ENCODE peak calls at places on chromosome 2, in eight cellular contexts. F, Q, J, U, H, A, W and C are unnamed samples. For H3K4me1, the result is how much of the 10 kb centered on the place peaks cover.

GRCh38 chr2:40240067-40240466 is 211.8 kb downstream of the SLC8A1 start:
- DNase-seq in F (no peak), Q (peak), J (peak), U (peak), H (peak), A (peak), W (peak), C (no peak)

GRCh38 chr2:147554708-147555107 is 290.1 kb upstream of the ACVR2A start:
- DNase-seq in F (no peak), Q (no peak), J (peak), U (no peak), H (no peak), A (no peak), W (no peak), C (no peak)

GRCh38 chr2:25294573-25295462 is 46.9 kb downstream of the DNMT3A start:
- DNase-seq in F (no peak), Q (peak), J (peak), U (no peak), H (no peak), A (peak), W (peak), C (no peak)

GRCh38 chr2:240140920-240141319 is 462 bp upstream of the OTOS start:
- DNase-seq in F (no peak), Q (no peak), J (no peak), U (no peak), H (no peak), A (no peak), W (no peak), C (no peak)

GRCh38 chr2:98247383-98247782 is 98.9 kb upstream of the CNGA3 start:
- DNase-seq in F (no peak), Q (no peak), J (no peak), U (no peak), H (no peak), A (no peak), W (no peak), C (no peak)

GRCh38 chr2:6845903-6846302 is 19.8 kb downstream of the CMPK2 start:
- DNase-seq in F (no peak), Q (no peak), J (no peak), U (no peak), H (no peak), A (no peak), W (no peak), C (no peak)

GRCh38 chr2:73908689-73909652 is 16.2 kb downstream of the ACTG2 start:
- DNase-seq in F (no peak), Q (no peak), J (no peak), U (no peak), H (no peak), A (no peak), W (no peak), C (no peak)

GRCh38 chr2:160484859-160485520 is 8.6 kb downstream of the RBMS1 start:
- DNase-seq in F (no peak), Q (no peak), J (no peak), U (no peak), H (no peak), A (no peak), W (no peak), C (no peak)

GRCh38 chr2:31055938-31056337 is 82.3 kb downstream of the GALNT14 start:
- DNase-seq in F (no peak), Q (no peak), J (no peak), U (peak), H (no peak), A (no peak), W (no peak), C (no peak)

GRCh38 chr2:10254373-10255188 is 48.1 kb upstream of the HPCAL1 start:
- DNase-seq in F (no peak), Q (peak), J (no peak), U (no peak), H (no peak), A (no peak), W (no peak), C (no peak)

GRCh38 chr2:109299466-109299865 is 170.5 kb downstream of the SH3RF3 start:
- DNase-seq in F (no peak), Q (no peak), J (no peak), U (no peak), H (no peak), A (no peak), W (no peak), C (no peak)

GRCh38 chr2:144972676-144973075 is 452.8 kb upstream of the ZEB2 start:
- DNase-seq in F (no peak), Q (no peak), J (no peak), U (no peak), H (no peak), A (no peak), W (no peak), C (no peak)

GRCh38 chr2:78992807-78993517 is 32.5 kb upstream of the REG3G start:
- DNase-seq in F (peak), Q (no peak), J (no peak), U (no peak), H (peak), A (no peak), W (no peak), C (no peak)

GRCh38 chr2:226773291-226773690 is 26.3 kb downstream of the IRS1 start:
- DNase-seq in F (no peak), Q (peak), J (no peak), U (no peak), H (no peak), A (no peak), W (no peak), C (no peak)

GRCh38 chr2:226767056-226767813 is 32.4 kb downstream of the IRS1 start:
- DNase-seq in F (no peak), Q (no peak), J (no peak), U (no peak), H (no peak), A (no peak), W (no peak), C (no peak)

GRCh38 chr2:226772389-226773179 is 27.0 kb downstream of the IRS1 start:
- DNase-seq in F (no peak), Q (peak), J (no peak), U (no peak), H (no peak), A (peak), W (no peak), C (no peak)

GRCh38 chr2:226775032-226775509 is 24.5 kb downstream of the IRS1 start:
- DNase-seq in F (no peak), Q (no peak), J (no peak), U (no peak), H (no peak), A (no peak), W (no peak), C (no peak)

DNA sequence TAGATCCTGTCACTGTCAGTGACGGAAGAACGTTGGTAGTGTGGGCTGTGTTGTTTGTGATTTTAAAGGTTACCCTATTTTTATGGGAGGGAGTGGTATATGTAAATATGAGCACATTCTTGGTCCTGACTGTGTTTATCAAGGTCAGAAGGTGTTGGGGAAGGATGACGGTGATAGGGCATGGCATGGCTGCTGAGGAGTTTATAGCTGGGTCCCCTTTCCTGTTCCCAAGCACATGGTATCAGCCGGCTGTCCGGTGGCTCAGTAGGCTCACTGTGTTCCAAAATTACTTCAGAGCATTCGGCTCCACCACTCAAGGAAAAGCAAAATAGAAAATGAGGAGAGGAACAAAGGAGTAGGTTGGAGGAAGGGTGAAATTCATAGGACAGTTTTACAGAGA is 28.6 kb downstream of the IRS1 start:
- DNase-seq in F (no peak), Q (no peak), J (no peak), U (no peak), H (no peak), A (no peak), W (no peak), C (no peak)
- H3K4me1 ChIP-seq in F (under half), Q (under half), J (under half), U (under half), H (under half), A (under half), W (under half), C (under half)

DNA sequence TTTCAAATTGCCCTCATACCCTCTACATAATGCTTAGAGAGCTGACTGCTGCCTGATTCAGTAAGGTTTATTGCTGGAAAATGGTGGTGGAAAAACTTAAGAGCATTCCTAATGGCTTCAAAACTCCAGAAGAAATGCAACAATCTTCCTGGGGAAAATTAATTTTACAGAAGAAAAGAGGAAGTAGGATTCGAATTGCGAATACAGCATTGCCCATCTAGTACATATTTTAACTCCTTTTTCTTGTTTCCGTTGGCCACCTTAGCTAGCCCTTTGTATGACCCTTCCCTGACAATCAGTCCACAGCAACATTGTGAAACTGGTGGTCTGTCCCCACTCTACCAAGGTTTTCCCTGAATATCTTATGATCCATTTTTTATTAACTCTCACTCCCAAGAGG is 224.7 kb downstream of the MTX2 start:
- DNase-seq in F (no peak), Q (no peak), J (no peak), U (no peak), H (no peak), A (no peak), W (no peak), C (no peak)
- H3K4me1 ChIP-seq in F (under half), Q (under half), J (under half), U (half or more), H (under half), A (under half), W (under half), C (half or more)

GRCh38 chr2:228870993-228871392 is 400.1 kb downstream of the PID1 start:
- DNase-seq in F (no peak), Q (no peak), J (no peak), U (no peak), H (no peak), A (no peak), W (no peak), C (no peak)
- H3K4me1 ChIP-seq in F (under half), Q (under half), J (under half), U (under half), H (under half), A (under half), W (under half), C (under half)

GRCh38 chr2:55085113-55085713 is 35.0 kb upstream of the RTN4 start:
- DNase-seq in F (no peak), Q (no peak), J (no peak), U (no peak), H (no peak), A (no peak), W (no peak), C (no peak)

GRCh38 chr2:55087501-55087900 is 37.2 kb upstream of the RTN4 start:
- DNase-seq in F (no peak), Q (no peak), J (no peak), U (no peak), H (no peak), A (peak), W (no peak), C (no peak)

GRCh38 chr2:55088400-55088799 is 38.1 kb upstream of the RTN4 start:
- DNase-seq in F (no peak), Q (peak), J (no peak), U (no peak), H (no peak), A (no peak), W (no peak), C (no peak)

GRCh38 chr2:55089716-55090115 is 39.5 kb upstream of the RTN4 start:
- DNase-seq in F (no peak), Q (no peak), J (no peak), U (no peak), H (no peak), A (no peak), W (no peak), C (no peak)

DNA sequence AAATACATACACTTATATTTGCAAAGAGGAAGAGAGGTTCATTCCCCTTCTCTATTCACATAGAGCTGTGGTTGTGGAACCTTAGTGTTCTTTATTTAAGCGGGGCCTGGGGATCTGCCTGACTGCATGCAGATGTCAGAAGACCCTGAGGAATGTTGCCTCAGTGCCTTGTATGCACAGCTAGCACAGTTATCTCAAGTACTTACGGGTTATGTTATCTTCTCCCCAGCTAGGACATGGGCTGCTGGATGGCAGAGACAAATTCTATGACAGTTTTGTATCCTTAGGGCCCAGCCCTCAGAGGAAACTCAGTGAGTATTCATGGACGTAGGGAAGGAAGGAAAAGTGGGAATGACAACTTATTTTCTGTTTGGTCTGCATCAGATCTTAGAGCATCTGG is 37.7 kb upstream of the RTN4 start:
- DNase-seq in F (no peak), Q (no peak), J (no peak), U (no peak), H (no peak), A (peak), W (no peak), C (no peak)
- H3K4me1 ChIP-seq in F (under half), Q (under half), J (under half), U (under half), H (under half), A (under half), W (under half), C (under half)

GRCh38 chr2:127400533-127400896 is 12.7 kb upstream of the MAP3K2 start:
- DNase-seq in F (no peak), Q (no peak), J (no peak), U (no peak), H (no peak), A (no peak), W (no peak), C (no peak)

GRCh38 chr2:127403460-127403859 is 14.8 kb upstream of the PROC start:
- DNase-seq in F (no peak), Q (no peak), J (no peak), U (no peak), H (no peak), A (no peak), W (no peak), C (no peak)

GRCh38 chr2:127400897-127401756 is 13.4 kb upstream of the MAP3K2 start:
- DNase-seq in F (no peak), Q (peak), J (no peak), U (no peak), H (no peak), A (peak), W (no peak), C (no peak)

GRCh38 chr2:127404466-127405251 is 13.6 kb upstream of the PROC start:
- DNase-seq in F (no peak), Q (no peak), J (no peak), U (no peak), H (no peak), A (no peak), W (no peak), C (no peak)

GRCh38 chr2:127401757-127402695 is 14.3 kb upstream of the MAP3K2 start:
- DNase-seq in F (no peak), Q (peak), J (no peak), U (no peak), H (no peak), A (no peak), W (no peak), C (no peak)
- H3K4me1 ChIP-seq in F (under half), Q (under half), J (under half), U (half or more), H (under half), A (under half), W (under half), C (under half)

DNA sequence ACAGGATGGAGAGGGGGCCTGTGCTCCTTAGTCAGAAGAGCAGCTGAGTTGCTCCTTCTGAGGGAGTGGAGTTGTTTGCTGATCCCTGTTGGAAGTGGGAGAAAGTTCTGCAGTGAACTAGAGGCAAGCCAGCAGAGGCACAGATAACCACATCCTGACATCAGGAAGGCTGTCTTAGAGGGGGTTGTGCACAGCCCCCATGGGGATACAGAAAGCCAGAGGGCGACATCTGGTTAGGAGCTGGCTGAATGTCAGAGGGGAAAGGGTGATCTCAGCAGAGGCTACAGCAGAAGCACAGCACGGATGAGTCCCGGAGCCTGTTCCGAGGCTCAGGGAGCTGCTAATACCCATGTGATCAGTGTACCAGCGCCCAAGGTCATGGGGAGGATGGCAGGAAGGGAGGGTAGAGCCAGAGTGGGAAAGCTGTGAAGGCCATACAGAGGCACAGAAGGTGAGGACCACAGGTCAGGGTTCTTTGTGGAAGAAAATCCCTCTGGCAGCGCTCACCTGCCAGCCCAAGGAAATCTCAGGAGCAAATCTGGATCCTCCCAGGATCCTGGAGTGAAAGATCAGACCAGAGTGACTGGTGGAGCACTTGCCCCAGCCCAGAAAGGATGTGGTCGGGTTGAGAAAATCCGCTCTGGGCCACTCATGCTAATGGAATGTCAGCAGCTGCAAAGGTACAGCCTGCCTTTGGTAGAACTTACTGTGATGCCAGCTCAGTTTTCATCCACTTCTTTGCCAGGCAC is 111.8 kb downstream of the STPG4 start:
- DNase-seq in F (no peak), Q (peak), J (no peak), U (no peak), H (peak), A (peak), W (peak), C (no peak)
- H3K4me1 ChIP-seq in F (under half), Q (under half), J (under half), U (half or more), H (under half), A (under half), W (under half), C (half or more)

GRCh38 chr2:96261328-96262003 is 4.3 kb downstream of the TMEM127 start:
- DNase-seq in F (no peak), Q (no peak), J (no peak), U (no peak), H (peak), A (no peak), W (no peak), C (no peak)

GRCh38 chr2:96264656-96265348 is 995 bp downstream of the TMEM127 start:
- DNase-seq in F (peak), Q (peak), J (no peak), U (no peak), H (peak), A (peak), W (peak), C (no peak)

GRCh38 chr2:96260404-96261260 is 5.2 kb downstream of the TMEM127 start:
- DNase-seq in F (peak), Q (peak), J (peak), U (no peak), H (peak), A (peak), W (peak), C (no peak)

GRCh38 chr2:96264086-96264485 is 1.7 kb downstream of the TMEM127 start:
- DNase-seq in F (no peak), Q (peak), J (no peak), U (no peak), H (no peak), A (peak), W (no peak), C (no peak)

DNA sequence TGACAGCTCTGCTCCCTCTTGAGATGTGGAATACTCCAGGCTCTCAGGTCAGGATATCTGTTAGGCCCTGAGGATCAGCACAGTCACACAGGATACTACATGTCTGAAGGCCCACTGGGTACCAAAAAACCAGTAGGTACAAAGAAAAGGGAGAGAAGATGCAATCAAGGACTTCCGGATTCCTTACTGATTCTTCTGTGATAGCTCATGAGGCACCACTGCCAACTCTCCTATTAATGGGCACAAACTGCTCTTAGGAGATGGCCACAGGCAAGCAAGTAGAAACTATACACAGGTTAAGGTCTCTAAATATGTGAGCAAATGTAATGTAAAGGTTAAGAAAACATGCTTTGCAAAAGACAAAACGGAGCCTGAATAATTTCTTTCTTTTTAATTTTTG is 3.5 kb downstream of the TMEM127 start:
- DNase-seq in F (no peak), Q (no peak), J (no peak), U (no peak), H (no peak), A (no peak), W (no peak), C (no peak)
- H3K4me1 ChIP-seq in F (under half), Q (under half), J (under half), U (half or more), H (half or more), A (under half), W (under half), C (half or more)

GRCh38 chr2:101114268-101114783 is 36.9 kb downstream of the TBC1D8 start:
- DNase-seq in F (no peak), Q (no peak), J (no peak), U (no peak), H (no peak), A (no peak), W (no peak), C (no peak)

GRCh38 chr2:101115664-101116063 is 35.5 kb downstream of the TBC1D8 start:
- DNase-seq in F (no peak), Q (no peak), J (no peak), U (no peak), H (no peak), A (no peak), W (no peak), C (no peak)

GRCh38 chr2:101116841-101117552 is 34.2 kb downstream of the TBC1D8 start:
- DNase-seq in F (no peak), Q (no peak), J (no peak), U (no peak), H (no peak), A (no peak), W (no peak), C (no peak)

GRCh38 chr2:101114815-101115214 is 36.4 kb downstream of the TBC1D8 start:
- DNase-seq in F (no peak), Q (no peak), J (peak), U (no peak), H (no peak), A (no peak), W (no peak), C (no peak)

DNA sequence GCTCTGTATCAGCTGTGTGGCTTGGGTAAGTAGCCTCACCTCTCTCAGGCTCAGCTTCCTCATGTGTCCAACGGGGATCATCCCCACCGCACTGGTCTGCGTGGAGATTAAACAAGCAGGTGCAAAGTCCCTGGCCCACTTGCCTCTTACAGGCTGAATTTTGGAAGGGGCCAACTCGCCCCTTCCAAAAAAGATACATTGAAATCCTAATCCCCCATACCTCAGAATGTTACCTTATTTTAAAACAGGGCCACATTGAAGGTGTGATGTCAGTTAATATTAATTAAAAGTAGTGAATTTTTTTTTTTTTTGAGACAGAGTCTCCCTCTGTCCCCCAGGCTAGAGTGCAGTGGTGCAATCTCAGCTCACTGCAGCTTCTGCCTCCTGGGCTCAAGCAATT is 34.8 kb downstream of the TBC1D8 start:
- DNase-seq in F (no peak), Q (no peak), J (no peak), U (no peak), H (no peak), A (no peak), W (no peak), C (no peak)
- H3K4me1 ChIP-seq in F (under half), Q (under half), J (under half), U (half or more), H (under half), A (under half), W (under half), C (half or more)

GRCh38 chr2:224927671-224928173 is 114.5 kb downstream of the DOCK10 start:
- DNase-seq in F (no peak), Q (peak), J (peak), U (no peak), H (no peak), A (peak), W (peak), C (no peak)
- H3K4me1 ChIP-seq in F (under half), Q (under half), J (under half), U (under half), H (under half), A (under half), W (under half), C (half or more)

GRCh38 chr2:120780402-120780801 is 44.7 kb downstream of the GLI2 start:
- DNase-seq in F (no peak), Q (no peak), J (no peak), U (no peak), H (no peak), A (peak), W (no peak), C (no peak)
- H3K4me1 ChIP-seq in F (under half), Q (under half), J (under half), U (half or more), H (under half), A (half or more), W (under half), C (under half)